ENCODE peak calls at places on chromosomes 2 and 18, in eight cellular contexts. F is body of pancreas, M is neuronal stem cell, X is BJ, A is lung, O is mesendoderm, Y is mucosa of descending colon, L is psoas muscle. P is an unnamed sample.

GRCh38 chr2:134227666-134228065 is 26.2 kb upstream of the MGAT5 start:
- DNase-seq in A (no peak), F (no peak), X (no peak), L (no peak), O (no peak), Y (no peak), M (no peak), P (no peak)

GRCh38 chr2:190648289-190649034 is 421 bp upstream of the NAB1 start:
- DNase-seq in F (peak; percentile 87), Y (peak; percentile 92), A (peak; percentile 89), L (peak; percentile 92), O (peak; percentile 77), X (no peak), M (peak; percentile 66), P (peak; percentile 79)

GRCh38 chr2:167608487-167608886 is 638.9 kb downstream of the STK39 start:
- DNase-seq in L (no peak), A (no peak), O (no peak), X (no peak), F (no peak), Y (no peak), M (no peak), P (no peak)

GRCh38 chr2:62672601-62673000 is 32.9 kb upstream of the EHBP1 start:
- DNase-seq in F (peak; percentile 16), L (no peak), X (no peak), Y (no peak), O (peak; percentile 98), A (peak; percentile 68), M (peak; percentile 66), P (no peak)

GRCh38 chr2:95231723-95232122 is 24.4 kb downstream of the ZNF892 start:
- DNase-seq in F (peak; percentile 75), A (peak; percentile 67), O (peak; percentile 90), Y (no peak), X (peak; percentile 31), L (peak; percentile 21), M (peak; percentile 65), P (peak; percentile 59)

GRCh38 chr2:211259831-211260476 is 703.6 kb downstream of the CPS1 start:
- DNase-seq in Y (no peak), M (no peak), X (no peak), L (no peak), F (no peak), A (no peak), O (no peak), P (no peak)

GRCh38 chr2:37614061-37614802 is 57.2 kb downstream of the CDC42EP3 start:
- DNase-seq in O (peak; percentile 27), F (peak; percentile 52), X (peak; percentile 83), M (no peak), Y (no peak), A (no peak), L (no peak), P (no peak)

GRCh38 chr2:28643911-28644334 is 107.7 kb upstream of the PPP1CB start:
- DNase-seq in A (no peak), L (no peak), M (no peak), F (peak; percentile 41), Y (no peak), O (no peak), X (peak; percentile 71), P (peak; percentile 55)

DNA sequence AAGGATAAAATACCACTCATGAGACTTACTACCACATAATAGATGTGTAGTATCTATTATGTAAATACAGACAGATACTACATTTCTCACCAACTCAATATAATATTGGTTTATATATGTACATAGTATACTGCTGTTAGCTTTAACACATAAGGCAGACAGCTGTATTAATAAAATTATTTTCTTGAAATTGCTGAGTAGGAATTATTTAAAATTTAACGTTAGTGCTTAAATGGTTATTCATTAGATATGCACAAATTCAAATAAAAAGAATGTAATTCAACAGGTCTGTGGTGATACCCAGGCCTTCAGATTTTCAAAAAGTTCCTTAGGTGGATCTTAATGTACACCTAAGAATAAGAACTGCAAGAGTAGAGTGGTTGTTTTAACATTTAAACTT is 59.0 kb downstream of the PRPF40A start:
- DNase-seq in A (no peak), O (no peak), F (no peak), Y (no peak), L (no peak), X (no peak), M (no peak), P (no peak)
- H3K36me3 ChIP-seq in A (peaks cover 11% of the 10 kb centered on the region), O (peaks cover 4% of the 10 kb centered on the region), F (peaks cover 40% of the 10 kb centered on the region), Y (peaks cover 8% of the 10 kb centered on the region), L (peaks cover 98% of the 10 kb centered on the region), X (peaks cover 6% of the 10 kb centered on the region), M (peaks cover 14% of the 10 kb centered on the region), P (peaks cover 7% of the 10 kb centered on the region)

DNA sequence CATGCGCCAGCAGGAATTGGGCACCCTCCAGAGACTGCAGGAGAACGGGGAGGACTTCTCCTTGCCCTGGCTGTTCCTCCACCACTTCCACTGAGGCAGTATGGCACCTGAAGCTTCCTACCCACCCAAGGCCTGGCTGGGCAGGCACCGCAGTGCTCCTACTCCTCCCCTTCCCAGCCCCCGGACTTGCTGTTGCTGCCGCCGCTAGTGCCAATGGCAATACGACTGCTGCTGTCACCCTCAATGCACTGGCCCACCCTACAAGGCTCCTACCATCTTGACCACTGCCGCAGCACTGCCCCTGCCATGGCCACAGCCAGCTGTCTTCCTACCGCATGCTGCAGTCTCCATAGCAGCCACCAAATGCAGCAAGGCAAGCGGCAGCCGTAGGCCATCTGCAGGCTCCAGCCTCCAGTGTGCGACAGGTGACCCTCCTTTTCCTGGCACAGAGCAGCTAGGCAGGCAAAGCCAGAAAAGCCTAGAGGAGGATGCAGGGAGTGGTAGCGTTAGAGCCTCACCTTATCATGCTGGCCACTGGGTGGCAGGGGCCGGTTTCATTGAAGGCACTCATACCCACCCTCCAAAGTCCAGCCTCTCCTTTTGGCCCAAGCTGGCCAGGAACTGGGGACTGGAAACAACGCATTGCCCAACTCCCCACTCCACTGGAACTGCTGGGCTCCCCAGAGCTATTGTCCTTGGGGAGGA is 47.4 kb upstream of the ANKRD62 start:
- DNase-seq in O (no peak), Y (no peak), X (no peak), L (no peak), A (peak; percentile 25), F (no peak), M (no peak), P (no peak)
- H3K36me3 ChIP-seq in O (no peaks in the 10 kb centered on the region), Y (no peaks in the 10 kb centered on the region), X (no peaks in the 10 kb centered on the region), L (no peaks in the 10 kb centered on the region), A (no peaks in the 10 kb centered on the region), F (no peaks in the 10 kb centered on the region), M (no peaks in the 10 kb centered on the region), P (no peaks in the 10 kb centered on the region)

DNA sequence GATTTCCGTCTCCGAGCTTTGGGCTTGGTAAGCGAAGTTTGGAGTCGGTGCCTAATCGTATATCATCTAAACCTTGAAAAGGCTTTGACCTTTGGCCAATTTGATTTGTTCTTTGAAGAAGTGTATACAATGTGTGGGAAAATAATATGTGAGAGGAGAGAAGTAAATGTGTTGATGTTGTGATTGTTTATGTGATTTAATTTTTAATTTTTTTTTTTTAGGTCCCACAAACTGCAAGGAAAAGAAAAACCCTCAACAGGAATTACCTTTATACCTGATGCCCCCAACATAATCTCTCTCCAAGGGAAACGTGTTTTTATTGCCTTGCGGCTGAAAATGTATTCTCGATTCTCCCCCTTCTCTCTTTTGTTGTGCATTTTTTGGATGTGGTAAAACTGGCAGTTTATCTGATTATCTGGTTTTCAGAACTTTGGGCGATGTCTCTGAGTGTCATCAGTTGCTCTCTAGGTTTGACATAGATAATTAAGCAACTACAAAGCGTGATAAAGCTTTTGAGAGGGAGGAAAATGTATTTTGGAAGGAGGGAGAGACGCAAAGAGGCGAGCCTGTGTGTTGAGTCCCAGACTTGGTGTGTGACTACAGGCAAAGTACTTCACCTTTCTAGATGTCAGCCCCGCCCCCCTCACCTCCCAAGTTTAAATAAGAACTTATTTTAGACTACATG is 941 bp upstream of the FBXO11 start:
- DNase-seq in O (peak; percentile 37), X (no peak), A (no peak), F (peak; percentile 19), M (no peak), L (no peak), Y (no peak), P (peak; percentile 12)
- H3K36me3 ChIP-seq in O (no peaks in the 10 kb centered on the region), X (no peaks in the 10 kb centered on the region), A (no peaks in the 10 kb centered on the region), F (no peaks in the 10 kb centered on the region), M (no peaks in the 10 kb centered on the region), L (no peaks in the 10 kb centered on the region), Y (no peaks in the 10 kb centered on the region), P (no peaks in the 10 kb centered on the region)

GRCh38 chr2:8435608-8436007 is 246.2 kb upstream of the ID2 start:
- DNase-seq in M (no peak), L (no peak), F (no peak), X (peak; percentile 63), Y (no peak), A (no peak), O (no peak), P (no peak)
- H3K36me3 ChIP-seq in M (no peaks in the 10 kb centered on the region), L (no peaks in the 10 kb centered on the region), F (no peaks in the 10 kb centered on the region), X (no peaks in the 10 kb centered on the region), Y (no peaks in the 10 kb centered on the region), A (no peaks in the 10 kb centered on the region), O (no peaks in the 10 kb centered on the region), P (no peaks in the 10 kb centered on the region)

GRCh38 chr2:127865926-127866325 is 8.0 kb upstream of the POLR2D start:
- DNase-seq in M (no peak), A (no peak), F (no peak), O (no peak), Y (no peak), L (no peak), X (no peak), P (no peak)
- H3K36me3 ChIP-seq in M (peaks cover 49% of the 10 kb centered on the region), A (peaks cover 36% of the 10 kb centered on the region), F (peaks cover 30% of the 10 kb centered on the region), O (peaks cover 13% of the 10 kb centered on the region), Y (no peaks in the 10 kb centered on the region), L (peaks cover 83% of the 10 kb centered on the region), X (peaks cover 16% of the 10 kb centered on the region), P (peaks cover 17% of the 10 kb centered on the region)

GRCh38 chr2:148996805-148997204 is 41.7 kb upstream of the LYPD6B start:
- DNase-seq in F (no peak), L (no peak), X (no peak), Y (no peak), O (no peak), M (no peak), A (no peak), P (no peak)
- H3K36me3 ChIP-seq in F (no peaks in the 10 kb centered on the region), L (no peaks in the 10 kb centered on the region), X (no peaks in the 10 kb centered on the region), Y (no peaks in the 10 kb centered on the region), O (no peaks in the 10 kb centered on the region), M (peaks cover 36% of the 10 kb centered on the region), A (no peaks in the 10 kb centered on the region), P (no peaks in the 10 kb centered on the region)

DNA sequence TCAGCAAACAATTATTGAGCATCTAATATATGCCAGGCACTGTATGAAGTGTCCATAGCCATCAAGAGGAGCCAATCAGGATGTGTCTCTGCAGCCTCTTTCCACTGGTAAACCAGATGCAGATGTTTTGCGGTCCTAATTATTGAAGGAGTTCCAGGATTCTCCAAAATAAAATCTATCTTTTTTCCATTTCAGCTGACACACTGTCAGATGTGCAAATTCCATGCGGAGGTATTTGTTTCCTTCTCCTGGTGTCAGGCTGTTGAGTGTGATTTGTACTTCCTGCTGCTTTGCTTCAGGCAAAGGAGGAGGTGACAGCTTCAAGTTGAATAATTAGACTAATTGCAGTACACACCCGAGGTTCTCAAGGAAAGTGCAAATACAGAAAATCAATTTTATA is 1353.0 kb upstream of the CHAC2 start:
- DNase-seq in M (no peak), A (no peak), F (no peak), L (no peak), X (no peak), O (peak; percentile 33), Y (no peak), P (no peak)
- H3K36me3 ChIP-seq in M (no peaks in the 10 kb centered on the region), A (no peaks in the 10 kb centered on the region), F (no peaks in the 10 kb centered on the region), L (no peaks in the 10 kb centered on the region), X (no peaks in the 10 kb centered on the region), O (no peaks in the 10 kb centered on the region), Y (no peaks in the 10 kb centered on the region), P (no peaks in the 10 kb centered on the region)